ENCODE peak calls at places on chromosomes 5 and 9, in eight cellular contexts. U is stromal cell of bone marrow; V is GM04504; F is kidney epithelial cell; H is stimulated activated effector memory CD8-positive, alpha-beta T cell treated with anti-CD3 and anti-CD28 coated beads, Interleukin-12 subunit alpha, Interleukin-12 subunit beta, amount 100 ng/mL, for 72 hours; B is NAMALWA; X is CD4-positive, alpha-beta T cell; T is NCI-H510A treated with DMSO at 0.1 percent for 48 hours. Q is an unnamed sample.
A peak's percentile ranks its signal among the peaks of the same experiment; 100 is the strongest.

GRCh38 chr5:178630475-178630930 is 3.7 kb upstream of the CLK4 start:
- DNase-seq in T (no peak), F (no peak), X (no peak), B (peak; percentile 4), U (no peak), H (no peak), V (no peak), Q (no peak)

GRCh38 chr5:68214472-68215207 is 916 bp upstream of the PIK3R1 start:
- DNase-seq in T (peak; percentile 60), B (peak; percentile 20), H (no peak), X (no peak), F (no peak), V (no peak), U (no peak), Q (no peak)

GRCh38 chr9:3746296-3747275 is 220.8 kb upstream of the RFX3 start:
- DNase-seq in U (peak; percentile 85), T (no peak), X (no peak), B (no peak), F (peak; percentile 86), V (peak; percentile 74), H (no peak), Q (no peak)

GRCh38 chr5:23303433-23303832 is 204.0 kb upstream of the PRDM9 start:
- DNase-seq in U (no peak), T (no peak), F (no peak), B (no peak), H (no peak), X (no peak), V (no peak), Q (no peak)

GRCh38 chr9:105328872-105329728 is 84.6 kb downstream of the SLC44A1 start:
- DNase-seq in B (no peak), T (no peak), U (peak; percentile 41), F (no peak), X (no peak), H (no peak), V (no peak), Q (no peak)

GRCh38 chr5:98330871-98331270 is 442.6 kb upstream of the RGMB start:
- DNase-seq in B (no peak), F (no peak), T (no peak), V (no peak), X (no peak), U (no peak), H (no peak), Q (no peak)

GRCh38 chr9:79687131-79687447 is 115.3 kb downstream of the TLE4 start:
- DNase-seq in H (peak; percentile 9), T (no peak), B (no peak), V (no peak), U (peak; percentile 86), F (no peak), X (no peak), Q (no peak)

GRCh38 chr9:89435315-89435823 is 62.5 kb downstream of the SEMA4D start:
- DNase-seq in U (no peak), H (no peak), B (peak; percentile 43), V (no peak), X (no peak), T (peak; percentile 97), F (no peak), Q (no peak)

GRCh38 chr5:176416123-176416924 is at the start of gene CLTB:
- DNase-seq in V (peak; percentile 67), F (no peak), H (peak; percentile 74), X (peak; percentile 91), B (peak; percentile 88), U (peak; percentile 67), T (peak; percentile 72), Q (peak; percentile 84)

GRCh38 chr9:5557606-5558587 is 47.6 kb downstream of the PDCD1LG2 start:
- DNase-seq in F (no peak), B (no peak), H (no peak), V (no peak), U (no peak), T (no peak), X (peak; percentile 42), Q (peak; percentile 6)

GRCh38 chr9:4334439-4334838 is 34.6 kb upstream of the GLIS3 start:
- DNase-seq in F (peak; percentile 75), V (no peak), H (no peak), B (peak; percentile 11), T (peak; percentile 23), U (no peak), X (no peak), Q (no peak)